ENCODE peak calls at places on chromosomes 1 and 21, in seven cellular contexts. N, W, M, O, Q, E and V are unnamed samples.

GRCh38 chr21:44837537-44837936 is 19.7 kb upstream of the SUMO3 start:
- DNase-seq in N (no peak), W (no peak), M (no peak), O (no peak), Q (no peak), E (no peak), V (no peak)

GRCh38 chr1:153533689-153534201 is 2.0 kb downstream of the S100A6 start:
- DNase-seq in N (peak; percentile 47), W (no peak), M (peak; percentile 94), O (peak; percentile 87), Q (no peak), E (no peak), V (peak; percentile 43)

GRCh38 chr1:192977089-192977706 is 82.0 kb downstream of the UCHL5 start:
- DNase-seq in N (no peak), W (no peak), M (no peak), O (no peak), Q (no peak), E (peak; percentile 29), V (no peak)

GRCh38 chr1:175338447-175339135 is 146.0 kb upstream of the KIAA0040 start:
- DNase-seq in N (no peak), W (peak; percentile 27), M (no peak), O (no peak), Q (peak; percentile 49), E (peak; percentile 87), V (no peak)

GRCh38 chr21:27423073-27423472 is 456.2 kb upstream of the ADAMTS5 start:
- DNase-seq in N (no peak), W (no peak), M (no peak), O (peak; percentile 98), Q (no peak), E (no peak), V (no peak)

GRCh38 chr1:169109561-169110134 is 3.2 kb downstream of the ATP1B1 start:
- DNase-seq in N (peak; percentile 73), W (no peak), M (peak; percentile 62), O (peak; percentile 90), Q (no peak), E (peak; percentile 28), V (peak; percentile 90)

GRCh38 chr1:96059736-96060135 is 661.8 kb upstream of the PTBP2 start:
- DNase-seq in N (no peak), W (no peak), M (no peak), O (no peak), Q (no peak), E (no peak), V (no peak)

GRCh38 chr21:29449306-29449940 is 150.7 kb downstream of the BACH1 start:
- DNase-seq in N (no peak), W (no peak), M (no peak), O (no peak), Q (no peak), E (no peak), V (no peak)

GRCh38 chr1:33050221-33051076 is 13.8 kb upstream of the AK2 start:
- DNase-seq in N (no peak), W (no peak), M (peak; percentile 73), O (peak; percentile 97), Q (no peak), E (peak; percentile 23), V (no peak)

GRCh38 chr1:60035925-60036324 is 37.6 kb downstream of the C1orf87 start:
- DNase-seq in N (no peak), W (no peak), M (no peak), O (no peak), Q (no peak), E (no peak), V (no peak)

GRCh38 chr1:111228748-111229126 is 1.2 kb downstream of the CHI3L2 start:
- DNase-seq in N (no peak), W (no peak), M (no peak), O (no peak), Q (no peak), E (no peak), V (no peak)

GRCh38 chr1:8217011-8217711 is 100.8 kb upstream of the SLC45A1 start:
- DNase-seq in N (peak; percentile 17), W (peak; percentile 7), M (no peak), O (no peak), Q (no peak), E (peak; percentile 75), V (peak; percentile 28)

GRCh38 chr1:224498574-224499170 is 64.1 kb upstream of the WDR26 start:
- DNase-seq in N (no peak), W (no peak), M (peak; percentile 80), O (peak; percentile 42), Q (no peak), E (peak; percentile 96), V (no peak)

GRCh38 chr21:45991606-45992301 is 10.2 kb downstream of the COL6A1 start:
- DNase-seq in N (no peak), W (no peak), M (no peak), O (no peak), Q (no peak), E (no peak), V (no peak)

GRCh38 chr1:5423109-5423508 is 569.1 kb downstream of the NPHP4 start:
- DNase-seq in N (no peak), W (no peak), M (peak; percentile 23), O (no peak), Q (peak; percentile 4), E (no peak), V (no peak)

GRCh38 chr21:44510508-44511218 is 29.3 kb downstream of the KRTAP10-1 start:
- DNase-seq in N (peak; percentile 1), W (peak; percentile 71), M (peak; percentile 41), O (peak; percentile 17), Q (peak; percentile 74), E (peak; percentile 86), V (peak; percentile 20)

GRCh38 chr1:247360116-247360898 is 28.6 kb upstream of the ZNF496 start:
- DNase-seq in N (no peak), W (no peak), M (no peak), O (no peak), Q (no peak), E (no peak), V (no peak)

GRCh38 chr1:3886691-3887090 is 13.4 kb downstream of the C1orf174 start:
- DNase-seq in N (no peak), W (no peak), M (no peak), O (no peak), Q (no peak), E (no peak), V (no peak)

GRCh38 chr1:41364444-41365319 is 3.4 kb downstream of the FOXO6 start:
- DNase-seq in N (peak; percentile 6), W (no peak), M (no peak), O (no peak), Q (no peak), E (no peak), V (peak; percentile 47)

GRCh38 chr1:233613252-233614172 is at the start of gene KCNK1:
- DNase-seq in N (peak; percentile 88), W (no peak), M (peak; percentile 82), O (peak; percentile 87), Q (no peak), E (peak; percentile 91), V (peak; percentile 91)

GRCh38 chr1:161172776-161173376 is 4.4 kb downstream of the B4GALT3 start:
- DNase-seq in N (no peak), W (no peak), M (no peak), O (peak; percentile 93), Q (no peak), E (no peak), V (no peak)

GRCh38 chr1:215375386-215375785 is 191.7 kb upstream of the KCTD3 start:
- DNase-seq in N (no peak), W (no peak), M (no peak), O (no peak), Q (no peak), E (no peak), V (no peak)

GRCh38 chr1:77948841-77949424 is 29.9 kb downstream of the FUBP1 start:
- DNase-seq in N (no peak), W (no peak), M (no peak), O (peak; percentile 57), Q (no peak), E (peak; percentile 40), V (no peak)

GRCh38 chr1:12174789-12175455 is 8.1 kb downstream of the TNFRSF1B start:
- DNase-seq in N (no peak), W (no peak), M (no peak), O (no peak), Q (no peak), E (no peak), V (no peak)

GRCh38 chr1:63642901-63643300 is 49.7 kb downstream of the PGM1 start:
- DNase-seq in N (no peak), W (no peak), M (no peak), O (no peak), Q (no peak), E (no peak), V (no peak)